ENCODE peak calls at places on chromosome 13, in five cellular contexts. C, A, N, T and J are unnamed samples.

GRCh38 chr13:90493667-90494066 is 853.8 kb upstream of the MIR17HG start:
- DNase-seq in C (no peak), A (no peak), T (no peak), N (no peak), J (no peak)

GRCh38 chr13:34349091-34349722 is 531.3 kb downstream of the RFC3 start:
- DNase-seq in T (no peak), N (no peak), A (no peak), C (no peak), J (no peak)

GRCh38 chr13:113585828-113586355 is 1.3 kb downstream of the TFDP1 start:
- DNase-seq in N (no peak), A (no peak), T (no peak), C (no peak), J (no peak)

GRCh38 chr13:43816401-43816889 is 29.7 kb upstream of the ENOX1 start:
- DNase-seq in T (no peak), A (no peak), C (no peak), N (no peak), J (no peak)

GRCh38 chr13:72198042-72198441 is 331.0 kb upstream of the DACH1 start:
- DNase-seq in T (no peak), A (no peak), N (no peak), C (no peak), J (no peak)

GRCh38 chr13:109874921-109875454 is 88.6 kb upstream of the IRS2 start:
- DNase-seq in N (no peak), T (no peak), A (no peak), C (no peak), J (no peak)

GRCh38 chr13:31951215-31951678 is 80.3 kb upstream of the FRY start:
- DNase-seq in A (no peak), T (peak; percentile 89), N (no peak), C (no peak), J (no peak)

GRCh38 chr13:98214008-98214643 is 37.1 kb upstream of the RNF113B start:
- DNase-seq in T (no peak), A (no peak), C (peak; percentile 16), N (no peak), J (no peak)

GRCh38 chr13:90105881-90106496 is 1241.5 kb upstream of the MIR17HG start:
- DNase-seq in C (no peak), A (no peak), N (no peak), T (no peak), J (no peak)

GRCh38 chr13:58620171-58620570 is 988.6 kb downstream of the PCDH17 start:
- DNase-seq in N (no peak), T (no peak), A (peak; percentile 36), C (no peak), J (no peak)

GRCh38 chr13:43558312-43558711 is 228.5 kb downstream of the ENOX1 start:
- DNase-seq in A (no peak), T (no peak), N (no peak), C (no peak), J (no peak)

DNA sequence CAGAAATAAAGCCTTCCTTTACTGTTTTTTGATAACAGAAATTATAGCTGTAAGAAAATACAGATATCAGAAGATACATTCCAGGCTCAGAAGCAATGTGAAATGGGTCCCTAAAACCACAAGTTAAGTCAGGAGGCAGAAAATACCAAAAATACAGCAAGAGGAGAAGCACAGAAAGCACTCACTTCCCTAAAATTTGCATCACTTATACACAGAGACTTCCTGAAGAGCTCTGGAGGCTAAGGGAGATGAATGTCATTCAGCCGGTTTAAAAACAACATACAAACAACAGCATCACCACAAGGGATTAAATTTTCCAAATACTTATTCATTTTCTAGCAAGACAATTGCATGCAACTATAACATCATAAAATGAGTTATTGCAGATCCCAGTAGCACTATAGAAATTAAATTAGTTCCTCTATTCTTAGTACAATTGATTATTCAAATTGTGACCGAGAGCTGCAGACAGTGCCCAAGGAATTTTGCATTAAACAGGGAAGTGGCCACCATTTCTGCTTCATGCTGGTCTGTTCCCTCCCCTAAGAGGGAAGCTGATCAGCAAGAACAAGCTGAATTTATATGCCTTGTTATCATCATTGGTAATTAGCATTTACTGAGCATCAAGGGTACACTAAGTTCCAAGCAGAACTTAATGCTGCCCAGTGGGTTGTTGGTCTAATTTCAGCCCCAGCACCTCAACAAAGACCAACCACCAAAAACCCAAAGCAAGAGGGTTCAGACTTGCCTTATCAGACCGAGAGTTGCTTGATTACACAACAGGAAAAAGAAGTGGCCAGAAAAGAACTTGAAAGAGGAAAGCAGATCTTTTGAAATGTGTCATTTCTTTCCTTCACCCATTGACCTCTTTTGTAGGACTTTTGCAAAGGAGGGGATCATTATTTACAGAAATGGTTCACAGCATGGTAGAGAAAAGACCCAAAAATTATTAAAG is 140.7 kb downstream of the KCTD12 start:
- DNase-seq in T (peak; percentile 59), C (no peak), N (no peak), A (peak; percentile 15), J (no peak)
- TF ChIP-seq CREB1 in T (peak; percentile 50), C (no peak), N (no peak), A (no peak), J (no peak)

GRCh38 chr13:75383064-75383715 is 98.8 kb downstream of the TBC1D4 start:
- DNase-seq in C (no peak), T (no peak), A (no peak), N (no peak), J (no peak)

GRCh38 chr13:75385708-75386083 is 96.3 kb downstream of the TBC1D4 start:
- DNase-seq in A (no peak), C (no peak), N (no peak), T (no peak), J (no peak)

GRCh38 chr13:75390229-75390628 is 91.7 kb downstream of the TBC1D4 start:
- DNase-seq in N (no peak), A (no peak), C (no peak), T (no peak), J (no peak)

DNA sequence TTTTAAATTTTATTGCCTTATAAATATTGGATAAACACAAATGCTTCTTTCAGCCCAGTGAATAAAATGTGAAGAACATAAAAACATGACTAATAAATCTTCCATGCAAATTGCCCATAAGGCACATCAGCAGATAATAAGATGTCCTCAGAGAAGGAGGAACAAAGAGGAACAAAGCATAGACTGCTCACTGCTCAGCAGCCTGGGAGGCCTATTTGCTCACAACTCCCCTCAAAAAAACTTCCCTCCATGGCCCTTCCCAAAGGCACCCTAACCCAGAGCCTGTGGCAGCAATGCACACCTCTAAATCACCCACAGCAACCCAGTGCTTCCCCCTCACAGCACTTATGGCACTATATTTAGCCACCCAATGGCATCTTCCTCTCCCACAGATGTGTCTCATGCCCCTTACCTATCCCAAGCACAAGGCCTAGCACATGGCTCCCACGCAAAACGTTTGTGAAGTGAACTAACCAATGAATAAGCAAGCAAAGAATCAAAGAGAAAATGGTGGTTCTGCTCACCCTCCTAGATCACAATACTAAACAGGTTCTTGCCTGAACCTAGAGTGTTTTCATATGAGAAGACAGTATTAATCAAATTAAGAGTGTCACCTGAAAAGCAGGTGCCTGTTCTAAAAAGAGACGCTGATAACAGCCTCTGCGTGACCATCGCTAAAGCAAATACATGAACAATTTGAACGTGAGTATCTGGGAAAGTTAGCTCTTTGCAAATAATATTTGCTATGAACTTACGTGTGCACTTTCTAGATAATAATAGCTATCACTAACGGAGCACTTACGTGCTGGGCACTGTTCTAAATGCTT is 96.9 kb downstream of the TBC1D4 start:
- DNase-seq in C (no peak), T (no peak), N (no peak), A (no peak), J (no peak)
- TF ChIP-seq CREB1 in C (no peak), T (no peak), N (no peak), A (no peak), J (peak; percentile 29)

GRCh38 chr13:37515226-37515625 is 83.3 kb downstream of the POSTN start:
- DNase-seq in C (no peak), T (no peak), N (no peak), A (no peak), J (no peak)
- TF ChIP-seq CREB1 in C (no peak), T (no peak), N (no peak), A (no peak), J (no peak)

DNA sequence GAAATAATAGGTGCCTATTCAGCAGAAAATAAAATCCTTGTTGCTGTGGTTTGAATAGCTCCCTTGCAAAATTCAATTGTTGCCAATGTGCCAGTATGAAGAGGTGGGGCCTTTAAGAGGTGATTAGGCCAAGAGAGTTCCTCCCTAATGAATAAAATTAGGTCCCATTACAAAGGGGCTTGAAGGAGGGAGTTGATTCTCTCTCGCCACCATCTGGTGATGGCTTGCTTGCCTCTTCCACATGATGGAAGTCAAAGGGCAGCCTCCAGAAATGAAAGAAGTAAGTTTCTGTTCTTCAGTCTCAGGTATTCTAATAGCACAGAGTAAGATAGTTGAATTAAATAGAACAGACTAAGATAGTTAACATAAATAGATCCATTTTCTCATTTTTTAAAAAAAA is 3.0 kb upstream of the EEF1AKMT1 start:
- DNase-seq in T (no peak), A (peak; percentile 66), C (no peak), N (no peak), J (no peak)
- TF ChIP-seq CREB1 in T (no peak), A (no peak), C (no peak), N (no peak), J (no peak)

GRCh38 chr13:111482806-111483620 is 162.6 kb downstream of the TEX29 start:
- DNase-seq in C (no peak), T (no peak), N (no peak), A (no peak), J (no peak)

GRCh38 chr13:111484959-111485358 is 164.5 kb downstream of the TEX29 start:
- DNase-seq in T (no peak), C (no peak), N (no peak), A (no peak), J (no peak)

GRCh38 chr13:111484129-111484925 is 163.9 kb downstream of the TEX29 start:
- DNase-seq in T (no peak), C (no peak), N (no peak), A (no peak), J (no peak)

GRCh38 chr13:111482126-111482525 is 161.7 kb downstream of the TEX29 start:
- DNase-seq in C (no peak), A (no peak), N (no peak), T (no peak), J (no peak)

GRCh38 chr13:111483621-111483987 is 163.2 kb downstream of the TEX29 start:
- DNase-seq in A (no peak), T (no peak), C (no peak), N (no peak), J (no peak)
- TF ChIP-seq CREB1 in A (no peak), T (no peak), C (no peak), N (no peak), J (no peak)

GRCh38 chr13:39815345-39816111 is 160.1 kb downstream of the COG6 start:
- DNase-seq in T (no peak), A (no peak), C (no peak), N (no peak), J (no peak)
- TF ChIP-seq CREB1 in T (no peak), A (no peak), C (no peak), N (no peak), J (no peak)

GRCh38 chr13:107251321-107251720 is 683.4 kb upstream of the ARGLU1 start:
- DNase-seq in A (no peak), N (no peak), T (no peak), C (no peak), J (no peak)
- TF ChIP-seq CREB1 in A (no peak), N (no peak), T (no peak), C (no peak), J (no peak)